ENCODE peak calls at places on chromosomes 11 and 22, in six cellular contexts. C is IMR-90, P is mesendoderm, J is H1, L is neuronal stem cell, M is H9. F is an unnamed sample.

GRCh38 chr11:99376463-99376862 is 355.7 kb downstream of the CNTN5 start:
- DNase-seq in M (no peak), J (no peak), C (no peak), P (no peak), L (no peak), F (no peak)

GRCh38 chr11:113131036-113131775 is 170.0 kb downstream of the NCAM1 start:
- DNase-seq in P (no peak), C (no peak), J (no peak), M (no peak), L (no peak), F (no peak)

GRCh38 chr11:69398529-69399492 is 82.7 kb upstream of the LINC01488 start:
- DNase-seq in C (peak), L (no peak), M (no peak), J (no peak), P (peak), F (peak)

GRCh38 chr11:125569913-125570621 is 790 bp downstream of the EI24 start:
- DNase-seq in M (no peak), L (no peak), C (peak), J (no peak), P (peak), F (peak)

GRCh38 chr11:86593833-86594232 is 78.6 kb downstream of the ME3 start:
- DNase-seq in M (no peak), P (no peak), C (no peak), L (no peak), J (no peak), F (no peak)

GRCh38 chr22:37062657-37063381 is 11.3 kb downstream of the KCTD17 start:
- DNase-seq in J (no peak), P (no peak), L (no peak), M (no peak), C (no peak), F (no peak)

GRCh38 chr11:3803726-3804510 is 4.4 kb upstream of the PGAP2 start:
- DNase-seq in P (peak), M (no peak), L (no peak), C (peak), J (no peak), F (peak)

GRCh38 chr11:67253872-67254624 is 12.2 kb upstream of the GRK2 start:
- DNase-seq in M (no peak), P (no peak), J (no peak), L (no peak), C (no peak), F (no peak)

GRCh38 chr22:28581020-28581419 is 98.6 kb downstream of the TTC28 start:
- DNase-seq in P (no peak), M (no peak), J (no peak), L (no peak), C (no peak), F (no peak)

GRCh38 chr22:37043828-37044538 is 7.6 kb upstream of the KCTD17 start:
- DNase-seq in J (no peak), L (no peak), C (peak), P (peak), M (peak), F (peak)

GRCh38 chr22:21949948-21950347 is 2.7 kb downstream of the PPM1F start:
- DNase-seq in C (no peak), L (no peak), J (no peak), P (no peak), M (no peak), F (no peak)

GRCh38 chr22:38862375-38863329 is 9.4 kb downstream of the CBX6 start:
- DNase-seq in J (no peak), C (no peak), L (no peak), M (peak), P (no peak), F (no peak)

GRCh38 chr11:40027737-40028136 is 1431.7 kb downstream of the LRRC4C start:
- DNase-seq in J (no peak), L (no peak), C (no peak), M (no peak), P (no peak), F (no peak)

GRCh38 chr11:834371-835316 is 1.9 kb downstream of the CD151 start:
- DNase-seq in C (peak), M (peak), L (no peak), J (no peak), P (no peak), F (peak)

GRCh38 chr22:40757071-40757470 is 62.1 kb downstream of the SLC25A17 start:
- DNase-seq in M (no peak), C (peak), L (no peak), P (no peak), J (no peak), F (no peak)
- H2AK5ac ChIP-seq in M (no peak), C (no peak), L (no peak), P (no peak), J (no peak), F (no peak)

DNA sequence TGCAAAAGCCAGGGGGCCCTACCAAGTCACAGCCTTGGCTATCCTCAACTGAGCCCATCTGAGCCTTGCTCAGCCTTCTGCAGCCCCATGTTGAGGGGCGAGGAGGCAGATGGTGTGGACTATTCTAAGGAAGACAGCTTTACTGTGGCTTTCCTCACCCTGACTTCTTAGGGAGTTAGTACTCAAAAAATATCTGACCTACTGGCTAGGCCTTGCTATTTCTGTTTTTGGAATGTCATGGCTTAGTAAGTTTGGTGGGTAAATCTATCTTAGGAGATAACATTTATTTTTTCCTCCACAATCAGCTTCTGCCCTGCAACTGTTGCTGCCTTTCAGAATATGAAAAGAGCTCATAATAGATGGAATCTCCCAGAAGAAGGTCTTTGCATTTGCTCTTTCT is 80.9 kb downstream of the LDLRAD3 start:
- DNase-seq in L (no peak), M (no peak), J (no peak), P (no peak), C (no peak), F (no peak)
- H2AK5ac ChIP-seq in L (no peak), M (no peak), J (no peak), P (no peak), C (no peak), F (no peak)

GRCh38 chr22:19961868-19962245 is 20.2 kb upstream of the TXNRD2 start:
- DNase-seq in L (no peak), C (no peak), J (no peak), P (no peak), M (no peak), F (no peak)
- H2AK5ac ChIP-seq in L (peak), C (no peak), J (no peak), P (no peak), M (no peak), F (no peak)

GRCh38 chr11:118213774-118214173 is 11.0 kb downstream of the JAML start:
- DNase-seq in M (no peak), C (no peak), J (no peak), P (no peak), L (no peak), F (no peak)

GRCh38 chr11:118215765-118216164 is 9.0 kb downstream of the JAML start:
- DNase-seq in J (no peak), L (no peak), P (no peak), C (no peak), M (no peak), F (no peak)

GRCh38 chr11:118214210-118214914 is 10.4 kb downstream of the JAML start:
- DNase-seq in L (no peak), P (no peak), C (no peak), M (no peak), J (no peak), F (no peak)

GRCh38 chr11:118216621-118217526 is 7.9 kb downstream of the JAML start:
- DNase-seq in P (no peak), J (no peak), C (no peak), L (no peak), M (no peak), F (no peak)

GRCh38 chr11:118215262-118215661 is 9.5 kb downstream of the JAML start:
- DNase-seq in M (no peak), L (no peak), C (no peak), J (no peak), P (no peak), F (no peak)
- H2AK5ac ChIP-seq in M (no peak), L (no peak), C (no peak), J (no peak), P (no peak), F (no peak)